ENCODE peak calls at places on chromosomes 6 and 20, in six cellular contexts. Q is IMR-90, K is PC-3, R is psoas muscle, J is transverse colon, L is GM12878. C is an unnamed sample.

GRCh38 chr6:157045831-157046454 is 268.8 kb downstream of the ARID1B start:
- DNase-seq in R (no peak), K (peak; percentile 60), L (no peak), Q (peak; percentile 82), J (no peak), C (no peak)

GRCh38 chr6:129501401-129502051 is 208.5 kb downstream of the ARHGAP18 start:
- DNase-seq in Q (peak; percentile 96), J (peak; percentile 14), R (peak; percentile 54), L (no peak), K (peak; percentile 91), C (peak; percentile 71)

GRCh38 chr20:12925214-12925755 is 83.5 kb upstream of the SPTLC3 start:
- DNase-seq in Q (peak; percentile 85), R (no peak), J (peak; percentile 44), L (peak; percentile 13), K (peak; percentile 92), C (peak; percentile 20)

GRCh38 chr6:150072201-150072600 is 3.3 kb upstream of the ULBP3 start:
- DNase-seq in R (peak; percentile 79), Q (peak; percentile 16), K (peak; percentile 88), L (no peak), J (peak; percentile 94), C (no peak)

GRCh38 chr6:44072959-44073611 is 54.2 kb downstream of the MRPL14 start:
- DNase-seq in L (no peak), Q (peak; percentile 88), K (peak; percentile 84), R (peak; percentile 85), J (peak; percentile 76), C (peak; percentile 77)

GRCh38 chr6:43759157-43759925 is 10.7 kb upstream of the VEGFA start:
- DNase-seq in L (no peak), K (peak; percentile 40), R (no peak), Q (no peak), J (no peak), C (no peak)

GRCh38 chr6:34544776-34545471 is 11.2 kb downstream of the SPDEF start:
- DNase-seq in Q (no peak), J (no peak), R (no peak), L (no peak), K (no peak), C (no peak)

GRCh38 chr6:145071836-145072235 is 663.5 kb downstream of the EPM2A start:
- DNase-seq in R (no peak), J (no peak), K (peak; percentile 84), L (no peak), Q (peak; percentile 93), C (no peak)

GRCh38 chr20:35329435-35330139 is 37.4 kb upstream of the FAM83C start:
- DNase-seq in R (peak; percentile 42), L (no peak), J (peak; percentile 58), K (peak; percentile 83), Q (peak; percentile 28), C (no peak)
- TF ChIP-seq CTCF in R (peak; percentile 47), L (peak; percentile 64), J (peak; percentile 17), K (peak; percentile 91), Q (peak; percentile 33), C (no peak)

GRCh38 chr6:130900913-130901312 is 73.7 kb downstream of the SMLR1 start:
- DNase-seq in J (peak; percentile 14), R (peak; percentile 65), L (no peak), Q (peak; percentile 80), K (peak; percentile 65), C (peak; percentile 24)

GRCh38 chr6:130903602-130904001 is 76.4 kb downstream of the SMLR1 start:
- DNase-seq in L (no peak), J (no peak), K (no peak), Q (no peak), R (no peak), C (no peak)

GRCh38 chr6:130907687-130908086 is 80.5 kb downstream of the SMLR1 start:
- DNase-seq in J (peak; percentile 18), L (no peak), K (no peak), R (no peak), Q (no peak), C (no peak)

GRCh38 chr6:130906736-130907381 is 79.7 kb downstream of the SMLR1 start:
- DNase-seq in J (no peak), K (no peak), Q (peak; percentile 88), R (no peak), L (no peak), C (no peak)

DNA sequence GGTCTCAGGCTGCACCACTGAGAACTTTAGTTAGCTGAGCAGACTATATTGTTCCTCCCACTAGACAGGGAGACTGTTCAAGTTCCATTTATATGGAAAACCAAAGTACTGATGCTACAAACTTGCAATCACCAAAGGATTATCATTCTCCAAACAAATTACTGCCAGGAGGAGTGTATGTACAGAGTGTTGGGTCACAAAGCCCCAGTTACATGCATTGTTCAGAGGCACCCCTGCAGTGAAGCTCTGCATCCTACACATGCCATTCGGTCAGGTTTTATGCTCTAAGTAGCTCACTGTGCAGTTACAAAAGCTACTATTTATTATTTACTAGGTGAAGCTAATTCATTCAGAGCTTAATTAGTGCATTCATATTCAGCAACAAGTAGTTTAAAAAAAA is 75.8 kb downstream of the SMLR1 start:
- DNase-seq in J (no peak), L (no peak), K (no peak), R (no peak), Q (no peak), C (no peak)
- H3K27ac ChIP-seq in J (no peak overlapping the region), L (no peak overlapping the region), K (no peak overlapping the region), R (no peak overlapping the region), Q (no peak overlapping the region), C (no peak overlapping the region)

GRCh38 chr20:17630806-17631195 is 51.2 kb downstream of the RRBP1 start:
- DNase-seq in Q (no peak), L (no peak), K (no peak), R (no peak), J (no peak), C (no peak)
- H3K36me3 ChIP-seq in Q (peaks cover 99% of the 10 kb centered on the region), L (peaks cover 20% of the 10 kb centered on the region), K (peaks cover 60% of the 10 kb centered on the region), R (no peaks in the 10 kb centered on the region), J (no peaks in the 10 kb centered on the region), C (no peaks in the 10 kb centered on the region)

GRCh38 chr6:168050861-168051586 is 28.0 kb downstream of the FRMD1 start:
- DNase-seq in K (no peak), R (no peak), J (no peak), Q (no peak), L (no peak), C (no peak)
- TF ChIP-seq CTCF in K (no peak), R (no peak), J (no peak), Q (peak; percentile 22), L (no peak), C (no peak)

GRCh38 chr6:80163754-80164187 is 57.3 kb downstream of the BCKDHB start:
- DNase-seq in R (no peak), Q (peak; percentile 87), K (peak; percentile 70), L (peak; percentile 27), J (no peak), C (no peak)
- H3K27ac ChIP-seq in R (no peak overlapping the region), Q (peak overlapping the region; percentile 59), K (peak overlapping the region; percentile 74), L (peak overlapping the region; percentile 74), J (no peak overlapping the region), C (peak overlapping the region; percentile 25)

GRCh38 chr6:126016591-126016990 is 30.3 kb downstream of the TRMT11 start:
- DNase-seq in R (no peak), L (no peak), J (no peak), K (no peak), Q (no peak), C (no peak)

GRCh38 chr6:126020305-126021050 is 34.1 kb downstream of the TRMT11 start:
- DNase-seq in K (no peak), Q (peak; percentile 25), L (no peak), J (no peak), R (no peak), C (no peak)

GRCh38 chr6:126017668-126018067 is 31.3 kb downstream of the TRMT11 start:
- DNase-seq in R (no peak), L (no peak), J (no peak), K (no peak), Q (no peak), C (no peak)

DNA sequence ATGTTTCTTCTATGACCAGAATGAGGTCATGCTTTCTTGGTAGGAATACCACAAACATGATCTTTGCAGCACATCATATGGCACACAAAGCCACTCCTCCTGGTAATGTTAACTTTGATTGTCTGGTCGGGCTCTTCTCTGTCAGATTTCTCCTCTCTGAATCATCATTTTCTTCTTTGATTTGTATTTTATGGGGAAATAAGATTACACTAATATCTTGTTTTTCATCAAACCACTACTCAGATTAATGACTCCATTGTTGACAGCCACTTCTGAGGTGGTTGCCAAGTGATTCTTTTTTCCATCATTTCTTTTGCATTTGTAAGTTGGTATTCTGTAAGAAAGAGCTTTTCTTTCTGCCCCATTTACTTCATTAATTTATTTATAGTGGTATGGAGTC is 29.5 kb downstream of the TRMT11 start:
- DNase-seq in K (peak; percentile 32), L (no peak), J (no peak), Q (peak; percentile 16), R (no peak), C (no peak)
- H3K36me3 ChIP-seq in K (peaks cover 32% of the 10 kb centered on the region), L (no peaks in the 10 kb centered on the region), J (no peaks in the 10 kb centered on the region), Q (peaks cover 18% of the 10 kb centered on the region), R (peaks cover 7% of the 10 kb centered on the region), C (no peaks in the 10 kb centered on the region)

GRCh38 chr20:11716239-11716944 is 201.3 kb upstream of the BTBD3 start:
- DNase-seq in K (peak; percentile 61), J (no peak), Q (peak; percentile 90), L (no peak), R (no peak), C (no peak)
- TF ChIP-seq CTCF in K (peak; percentile 72), J (no peak), Q (peak; percentile 68), L (no peak), R (no peak), C (no peak)

GRCh38 chr20:62242196-62242595 is 3.9 kb downstream of the OSBPL2 start:
- DNase-seq in L (no peak), R (no peak), Q (no peak), K (no peak), J (no peak), C (no peak)

GRCh38 chr20:62245911-62246280 is 7.6 kb downstream of the OSBPL2 start:
- DNase-seq in Q (no peak), L (no peak), R (no peak), J (no peak), K (no peak), C (no peak)

GRCh38 chr20:62243106-62243505 is 4.8 kb downstream of the OSBPL2 start:
- DNase-seq in L (no peak), K (no peak), Q (no peak), J (no peak), R (no peak), C (no peak)

GRCh38 chr20:62244644-62245108 is 6.4 kb downstream of the OSBPL2 start:
- DNase-seq in K (no peak), R (no peak), L (no peak), J (no peak), Q (no peak), C (no peak)

GRCh38 chr20:62243906-62244515 is 5.7 kb downstream of the OSBPL2 start:
- DNase-seq in R (no peak), K (no peak), Q (no peak), L (no peak), J (no peak), C (no peak)
- H3K27ac ChIP-seq in R (peak overlapping the region; percentile 89), K (no peak overlapping the region), Q (no peak overlapping the region), L (no peak overlapping the region), J (no peak overlapping the region), C (no peak overlapping the region)